ENCODE peak calls at places on chromosome 1, in eight cellular contexts. One of them, this sample, is unnamed.
A peak's percentile ranks its signal among the peaks of the same experiment; 100 is the strongest.

GRCh38 chr1:94592566-94592920 is 51.0 kb upstream of the F3 start:
- DNase-seq in fibroblast of lung: no peak
- DNase-seq in ELR: no peak
- DNase-seq in stimulated activated naive CD8-positive, alpha-beta T cell treated with anti-CD3 and anti-CD28 coated beads, Interleukin-15, Interleukin-2, amounts not matched to agents 100 U/mL and 50 U/mL, for 24 hours: no peak
- DNase-seq in stimulated activated CD4-positive, alpha-beta T cell treated with anti-CD3 and anti-CD28 coated beads, Interleukin-2, amount 100 ng/mL, for 24 hours: no peak
- DNase-seq in amniotic stem cell: no peak
- DNase-seq in type B pancreatic cell: no peak
- DNase-seq in A549: no peak
- DNase-seq in this sample: no peak

GRCh38 chr1:167258858-167259257 is 38.2 kb downstream of the POU2F1 start:
- DNase-seq in fibroblast of lung: no peak
- DNase-seq in stimulated activated CD4-positive, alpha-beta T cell treated with anti-CD3 and anti-CD28 coated beads, Interleukin-2, amount 100 ng/mL, for 24 hours: no peak
- DNase-seq in amniotic stem cell: no peak
- DNase-seq in A549: no peak
- DNase-seq in stimulated activated naive CD8-positive, alpha-beta T cell treated with anti-CD3 and anti-CD28 coated beads, Interleukin-15, Interleukin-2, amounts not matched to agents 100 U/mL and 50 U/mL, for 24 hours: no peak
- DNase-seq in type B pancreatic cell: no peak
- DNase-seq in ELR: no peak
- DNase-seq in this sample: no peak

GRCh38 chr1:91807921-91808620 is 77.9 kb downstream of the TGFBR3 start:
- DNase-seq in amniotic stem cell: no peak
- DNase-seq in fibroblast of lung: no peak
- DNase-seq in type B pancreatic cell: no peak
- DNase-seq in stimulated activated CD4-positive, alpha-beta T cell treated with anti-CD3 and anti-CD28 coated beads, Interleukin-2, amount 100 ng/mL, for 24 hours: no peak
- DNase-seq in stimulated activated naive CD8-positive, alpha-beta T cell treated with anti-CD3 and anti-CD28 coated beads, Interleukin-15, Interleukin-2, amounts not matched to agents 100 U/mL and 50 U/mL, for 24 hours: no peak
- DNase-seq in A549: no peak
- DNase-seq in ELR: no peak
- DNase-seq in this sample: no peak

GRCh38 chr1:200506471-200506870 is 96.6 kb upstream of the ZNF281 start:
- DNase-seq in amniotic stem cell: no peak
- DNase-seq in fibroblast of lung: no peak
- DNase-seq in A549: no peak
- DNase-seq in stimulated activated CD4-positive, alpha-beta T cell treated with anti-CD3 and anti-CD28 coated beads, Interleukin-2, amount 100 ng/mL, for 24 hours: no peak
- DNase-seq in stimulated activated naive CD8-positive, alpha-beta T cell treated with anti-CD3 and anti-CD28 coated beads, Interleukin-15, Interleukin-2, amounts not matched to agents 100 U/mL and 50 U/mL, for 24 hours: no peak
- DNase-seq in type B pancreatic cell: no peak
- DNase-seq in ELR: no peak
- DNase-seq in this sample: no peak

GRCh38 chr1:87392241-87393192 is 63.8 kb downstream of the LMO4 start:
- DNase-seq in A549: peak; percentile 38
- DNase-seq in ELR: peak; percentile 49
- DNase-seq in stimulated activated CD4-positive, alpha-beta T cell treated with anti-CD3 and anti-CD28 coated beads, Interleukin-2, amount 100 ng/mL, for 24 hours: no peak
- DNase-seq in fibroblast of lung: peak; percentile 41
- DNase-seq in amniotic stem cell: no peak
- DNase-seq in type B pancreatic cell: no peak
- DNase-seq in stimulated activated naive CD8-positive, alpha-beta T cell treated with anti-CD3 and anti-CD28 coated beads, Interleukin-15, Interleukin-2, amounts not matched to agents 100 U/mL and 50 U/mL, for 24 hours: no peak
- DNase-seq in this sample: peak; percentile 15

GRCh38 chr1:169509354-169509753 is 23.6 kb upstream of the SLC19A2 start:
- DNase-seq in A549: peak; percentile 17
- DNase-seq in fibroblast of lung: no peak
- DNase-seq in type B pancreatic cell: no peak
- DNase-seq in stimulated activated naive CD8-positive, alpha-beta T cell treated with anti-CD3 and anti-CD28 coated beads, Interleukin-15, Interleukin-2, amounts not matched to agents 100 U/mL and 50 U/mL, for 24 hours: no peak
- DNase-seq in ELR: peak; percentile 6
- DNase-seq in stimulated activated CD4-positive, alpha-beta T cell treated with anti-CD3 and anti-CD28 coated beads, Interleukin-2, amount 100 ng/mL, for 24 hours: no peak
- DNase-seq in amniotic stem cell: no peak
- DNase-seq in this sample: no peak

GRCh38 chr1:48530727-48531351 is 58.8 kb upstream of the SPATA6 start:
- DNase-seq in amniotic stem cell: no peak
- DNase-seq in type B pancreatic cell: peak; percentile 82
- DNase-seq in stimulated activated CD4-positive, alpha-beta T cell treated with anti-CD3 and anti-CD28 coated beads, Interleukin-2, amount 100 ng/mL, for 24 hours: peak; percentile 18
- DNase-seq in A549: peak; percentile 47
- DNase-seq in stimulated activated naive CD8-positive, alpha-beta T cell treated with anti-CD3 and anti-CD28 coated beads, Interleukin-15, Interleukin-2, amounts not matched to agents 100 U/mL and 50 U/mL, for 24 hours: peak; percentile 64
- DNase-seq in ELR: peak; percentile 30
- DNase-seq in fibroblast of lung: peak; percentile 59
- DNase-seq in this sample: peak; percentile 46

GRCh38 chr1:3192825-3193224 is 123.8 kb downstream of the PRDM16 start:
- DNase-seq in fibroblast of lung: no peak
- DNase-seq in A549: peak; percentile 14
- DNase-seq in amniotic stem cell: no peak
- DNase-seq in stimulated activated CD4-positive, alpha-beta T cell treated with anti-CD3 and anti-CD28 coated beads, Interleukin-2, amount 100 ng/mL, for 24 hours: no peak
- DNase-seq in type B pancreatic cell: no peak
- DNase-seq in ELR: no peak
- DNase-seq in stimulated activated naive CD8-positive, alpha-beta T cell treated with anti-CD3 and anti-CD28 coated beads, Interleukin-15, Interleukin-2, amounts not matched to agents 100 U/mL and 50 U/mL, for 24 hours: no peak
- DNase-seq in this sample: no peak

GRCh38 chr1:2148691-2149090 is 45.9 kb downstream of the FAAP20 start:
- DNase-seq in A549: no peak
- DNase-seq in type B pancreatic cell: no peak
- DNase-seq in amniotic stem cell: no peak
- DNase-seq in fibroblast of lung: no peak
- DNase-seq in ELR: no peak
- DNase-seq in stimulated activated naive CD8-positive, alpha-beta T cell treated with anti-CD3 and anti-CD28 coated beads, Interleukin-15, Interleukin-2, amounts not matched to agents 100 U/mL and 50 U/mL, for 24 hours: peak; percentile 38
- DNase-seq in stimulated activated CD4-positive, alpha-beta T cell treated with anti-CD3 and anti-CD28 coated beads, Interleukin-2, amount 100 ng/mL, for 24 hours: peak; percentile 38
- DNase-seq in this sample: no peak